ENCODE peak calls at places on chromosome 11, in nine cellular contexts. A is suprapubic skin; J is AG04449; T is pancreas; H is type B pancreatic cell; P is astrocyte of the spinal cord; O is fibroblast of pulmonary artery; K is CD4-positive, alpha-beta T cell; C is AG09309. Y is an unnamed sample.

GRCh38 chr11:71078482-71078881 is 173.9 kb downstream of the SHANK2 start:
- DNase-seq in A (no peak), P (no peak), O (no peak), H (no peak), C (no peak), K (no peak), J (no peak), T (no peak), Y (no peak)

GRCh38 chr11:60868682-60869450 is 1.5 kb downstream of the ZP1 start:
- DNase-seq in K (no peak), O (no peak), J (no peak), C (no peak), P (no peak), A (no peak), T (no peak), H (no peak), Y (no peak)

GRCh38 chr11:66317766-66318575 is 1.1 kb upstream of the CD248 start:
- DNase-seq in P (peak; percentile 84), H (no peak), O (peak; percentile 96), A (peak; percentile 90), K (peak; percentile 41), C (peak; percentile 66), T (no peak), J (no peak), Y (no peak)

GRCh38 chr11:112961751-112962747 is 829 bp downstream of the NCAM1 start:
- DNase-seq in O (no peak), C (no peak), K (no peak), P (no peak), A (peak; percentile 77), H (peak; percentile 71), J (no peak), T (peak; percentile 7), Y (peak; percentile 12)

GRCh38 chr11:64447717-64448598 is 89.0 kb downstream of the RPS6KA4 start:
- DNase-seq in T (peak; percentile 73), J (no peak), H (no peak), C (no peak), P (no peak), K (no peak), A (no peak), O (peak; percentile 7), Y (peak; percentile 58)

GRCh38 chr11:3722100-3722499 is 50.9 kb upstream of the CHRNA10 start:
- DNase-seq in P (no peak), C (no peak), T (no peak), A (no peak), O (no peak), K (no peak), H (no peak), J (no peak), Y (no peak)

GRCh38 chr11:58285483-58286040 is 17.5 kb upstream of the OR10W1 start:
- DNase-seq in P (no peak), K (no peak), O (no peak), T (no peak), A (no peak), H (no peak), J (no peak), C (no peak), Y (no peak)

GRCh38 chr11:129279326-129280026 is 87.4 kb upstream of the ARHGAP32 start:
- DNase-seq in A (peak; percentile 82), T (peak; percentile 83), J (no peak), O (peak; percentile 81), H (peak; percentile 86), K (peak; percentile 61), P (peak; percentile 72), C (peak; percentile 10), Y (peak; percentile 47)

GRCh38 chr11:57819272-57819979 is 57.8 kb downstream of the CTNND1 start:
- DNase-seq in T (no peak), J (no peak), C (no peak), K (no peak), H (no peak), A (no peak), O (no peak), P (no peak), Y (no peak)

GRCh38 chr11:107648247-107648646 is 57.3 kb downstream of the ELMOD1 start:
- DNase-seq in A (no peak), O (no peak), H (no peak), T (no peak), C (no peak), K (no peak), J (no peak), P (no peak), Y (no peak)

GRCh38 chr11:15873501-15873900 is 482.8 kb downstream of the SOX6 start:
- DNase-seq in P (no peak), C (no peak), K (no peak), A (no peak), J (no peak), O (no peak), T (no peak), H (no peak), Y (no peak)

GRCh38 chr11:86931965-86932332 is 23.2 kb downstream of the FZD4 start:
- DNase-seq in J (no peak), A (no peak), P (no peak), K (no peak), O (peak; percentile 57), H (no peak), C (no peak), T (no peak), Y (no peak)

GRCh38 chr11:115544422-115544821 is 40.2 kb upstream of the CADM1 start:
- DNase-seq in A (no peak), K (no peak), J (no peak), T (no peak), H (no peak), P (no peak), C (no peak), O (no peak), Y (no peak)

GRCh38 chr11:96061730-96062524 is 138.0 kb upstream of the MTMR2 start:
- DNase-seq in A (no peak), J (no peak), K (no peak), P (peak; percentile 59), O (no peak), T (no peak), H (no peak), C (no peak), Y (no peak)

GRCh38 chr11:129643031-129643721 is 172.5 kb upstream of the TMEM45B start:
- DNase-seq in J (no peak), K (no peak), H (no peak), A (no peak), P (peak; percentile 84), O (peak; percentile 23), C (no peak), T (no peak), Y (no peak)

DNA sequence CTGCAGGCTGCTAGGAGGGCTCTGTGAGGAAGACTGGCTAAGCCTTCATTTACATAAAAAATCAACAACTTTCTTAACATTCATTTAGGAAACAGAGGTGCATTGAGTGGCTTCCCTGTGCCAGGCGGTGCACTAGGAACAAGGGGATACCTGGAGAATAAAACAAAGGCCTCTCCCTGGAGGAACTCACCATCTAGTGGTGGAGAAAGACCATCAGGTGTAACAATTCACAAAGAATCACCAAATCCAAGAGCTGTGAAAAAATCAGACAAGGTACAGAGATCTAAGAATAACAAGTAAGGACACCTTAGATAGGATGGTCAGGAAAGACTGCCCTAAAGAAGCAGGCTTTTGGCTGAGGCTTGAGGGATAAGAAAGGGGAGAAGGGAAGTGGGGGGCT is 40.3 kb downstream of the CSNK2A3 start:
- DNase-seq in A (no peak), J (no peak), C (no peak), P (no peak), O (no peak), K (no peak), T (no peak), H (no peak), Y (no peak)
- TF ChIP-seq CTCF in A (no peak), J (no peak), C (no peak), P (peak; percentile 1), O (no peak), K (no peak), T (no peak), H (no peak), Y (no peak)

GRCh38 chr11:45405916-45406670 is 120.0 kb upstream of the SYT13 start:
- DNase-seq in C (no peak), J (no peak), T (no peak), O (peak; percentile 54), H (no peak), A (no peak), K (no peak), P (no peak), Y (no peak)
- TF ChIP-seq CTCF in C (peak; percentile 51), J (peak; percentile 30), T (no peak), O (peak; percentile 61), H (peak; percentile 72), A (no peak), K (no peak), P (peak; percentile 57), Y (peak; percentile 33)

GRCh38 chr11:1792461-1792860 is 28.7 kb upstream of the CTSD start:
- DNase-seq in J (no peak), P (no peak), C (no peak), H (no peak), T (no peak), O (no peak), K (no peak), A (peak; percentile 52), Y (no peak)

GRCh38 chr11:1793091-1793490 is 29.4 kb upstream of the CTSD start:
- DNase-seq in A (no peak), T (no peak), P (peak; percentile 36), C (no peak), J (no peak), H (no peak), K (no peak), O (no peak), Y (no peak)

GRCh38 chr11:1796297-1797011 is 32.7 kb upstream of the CTSD start:
- DNase-seq in A (no peak), O (no peak), H (no peak), P (no peak), J (no peak), C (no peak), K (no peak), T (no peak), Y (no peak)

GRCh38 chr11:1786466-1786865 is 22.7 kb upstream of the CTSD start:
- DNase-seq in A (no peak), J (no peak), T (no peak), C (no peak), K (no peak), P (no peak), O (no peak), H (no peak), Y (no peak)

DNA sequence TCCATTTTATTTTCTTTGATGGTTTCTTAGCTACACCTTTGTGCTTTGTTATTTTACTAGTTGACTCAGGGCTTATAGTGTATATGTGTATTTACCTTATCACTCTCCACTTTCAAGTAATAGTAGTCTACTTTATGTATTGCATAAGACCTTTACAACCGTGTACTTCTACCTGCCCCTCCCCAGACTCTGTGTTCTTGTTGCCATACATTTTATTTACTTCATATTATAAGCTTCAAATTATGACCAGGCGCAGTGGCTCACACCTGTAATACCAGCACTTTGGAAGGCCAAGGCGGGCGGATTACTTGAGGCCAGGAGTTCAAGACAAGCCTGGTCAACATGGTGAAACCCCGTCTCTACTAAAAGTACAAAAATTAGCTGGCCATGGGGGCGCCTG is 28.2 kb upstream of the CTSD start:
- DNase-seq in H (no peak), T (no peak), C (no peak), J (no peak), P (no peak), A (no peak), K (no peak), O (no peak), Y (no peak)
- TF ChIP-seq CTCF in H (no peak), T (no peak), C (no peak), J (no peak), P (no peak), A (no peak), K (no peak), O (no peak), Y (no peak)

DNA sequence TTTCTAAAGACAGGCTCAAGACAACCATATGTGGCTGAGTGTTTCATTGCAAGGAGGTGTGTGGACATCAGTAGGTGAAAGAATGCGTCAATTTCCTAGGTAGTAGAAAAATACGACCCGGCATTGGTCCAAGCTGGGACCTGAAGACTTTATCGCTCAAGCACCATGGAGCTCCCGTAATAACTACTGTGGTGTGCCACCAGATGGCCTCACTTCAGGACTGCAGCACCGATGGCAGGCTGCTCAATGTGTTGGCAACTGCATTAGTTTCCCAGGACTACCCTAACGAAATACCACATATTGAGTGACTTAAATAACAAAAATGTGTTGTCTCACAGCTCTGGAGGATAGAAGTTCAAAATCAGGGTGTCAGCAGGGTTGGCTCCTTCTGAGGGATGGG is 72.4 kb upstream of the FAT3 start:
- DNase-seq in J (no peak), K (no peak), P (no peak), T (no peak), H (no peak), C (no peak), O (no peak), A (no peak), Y (no peak)
- TF ChIP-seq CTCF in J (peak; percentile 7), K (no peak), P (no peak), T (no peak), H (no peak), C (no peak), O (no peak), A (no peak), Y (no peak)